ENCODE peak calls at places on chromosome 14, in four cellular contexts. One of them, this sample, is unnamed.

GRCh38 chr14:100580316-100581227 is 6.6 kb downstream of the BEGAIN start:
- DNase-seq in transverse colon: no peak
- DNase-seq in IMR-90: no peak
- DNase-seq in right lobe of liver: peak; percentile 26
- DNase-seq in this sample: peak; percentile 24

GRCh38 chr14:34539407-34540180 is at the start of gene EAPP:
- DNase-seq in transverse colon: peak; percentile 99
- DNase-seq in IMR-90: peak; percentile 97
- DNase-seq in right lobe of liver: peak; percentile 100
- DNase-seq in this sample: peak; percentile 98

GRCh38 chr14:53851394-53852056 is 105.1 kb downstream of the BMP4 start:
- DNase-seq in transverse colon: no peak
- DNase-seq in IMR-90: peak; percentile 11
- DNase-seq in right lobe of liver: no peak
- DNase-seq in this sample: no peak

GRCh38 chr14:70836946-70837345 is 27.6 kb upstream of the MAP3K9 start:
- DNase-seq in transverse colon: no peak
- DNase-seq in IMR-90: no peak
- DNase-seq in right lobe of liver: no peak
- DNase-seq in this sample: no peak

GRCh38 chr14:104228221-104228620 is 89.8 kb downstream of the KIF26A start:
- DNase-seq in transverse colon: peak; percentile 5
- DNase-seq in IMR-90: no peak
- DNase-seq in right lobe of liver: peak; percentile 51
- DNase-seq in this sample: peak; percentile 39

GRCh38 chr14:89609701-89610100 is 192.7 kb upstream of the FOXN3 start:
- DNase-seq in transverse colon: no peak
- DNase-seq in IMR-90: no peak
- DNase-seq in right lobe of liver: no peak
- DNase-seq in this sample: no peak

GRCh38 chr14:105167303-105168092 is 1.1 kb downstream of the JAG2 start:
- DNase-seq in transverse colon: peak; percentile 26
- DNase-seq in IMR-90: no peak
- DNase-seq in right lobe of liver: no peak
- DNase-seq in this sample: no peak

GRCh38 chr14:65214741-65215140 is 112.4 kb upstream of the MAX start:
- DNase-seq in transverse colon: peak; percentile 26
- DNase-seq in IMR-90: no peak
- DNase-seq in right lobe of liver: peak; percentile 60
- DNase-seq in this sample: no peak

GRCh38 chr14:93316716-93317115 is 16.1 kb downstream of the BTBD7 start:
- DNase-seq in transverse colon: no peak
- DNase-seq in IMR-90: peak; percentile 18
- DNase-seq in right lobe of liver: no peak
- DNase-seq in this sample: no peak

GRCh38 chr14:103708750-103709187 is 6.5 kb downstream of the XRCC3 start:
- DNase-seq in transverse colon: no peak
- DNase-seq in IMR-90: no peak
- DNase-seq in right lobe of liver: no peak
- DNase-seq in this sample: no peak

GRCh38 chr14:41865894-41866293 is 259.2 kb downstream of the LRFN5 start:
- DNase-seq in transverse colon: no peak
- DNase-seq in IMR-90: no peak
- DNase-seq in right lobe of liver: no peak
- DNase-seq in this sample: no peak

GRCh38 chr14:61668267-61668666 is 27.0 kb upstream of the HIF1A start:
- DNase-seq in transverse colon: peak; percentile 20
- DNase-seq in IMR-90: no peak
- DNase-seq in right lobe of liver: no peak
- DNase-seq in this sample: no peak

GRCh38 chr14:80047761-80048160 is 163.5 kb downstream of the DIO2 start:
- DNase-seq in transverse colon: no peak
- DNase-seq in IMR-90: no peak
- DNase-seq in right lobe of liver: no peak
- DNase-seq in this sample: no peak

GRCh38 chr14:102736956-102737355 is 40.3 kb upstream of the TRAF3 start:
- DNase-seq in transverse colon: no peak
- DNase-seq in IMR-90: no peak
- DNase-seq in right lobe of liver: no peak
- DNase-seq in this sample: no peak

GRCh38 chr14:81319314-81319713 is 80.8 kb downstream of the STON2 start:
- DNase-seq in transverse colon: no peak
- DNase-seq in IMR-90: no peak
- DNase-seq in right lobe of liver: no peak
- DNase-seq in this sample: no peak

GRCh38 chr14:54877015-54877702 is 25.5 kb downstream of the GCH1 start:
- DNase-seq in transverse colon: no peak
- DNase-seq in IMR-90: peak; percentile 10
- DNase-seq in right lobe of liver: no peak
- DNase-seq in this sample: no peak

GRCh38 chr14:62592877-62593276 is 452.4 kb downstream of the KCNH5 start:
- DNase-seq in transverse colon: no peak
- DNase-seq in IMR-90: peak; percentile 39
- DNase-seq in right lobe of liver: no peak
- DNase-seq in this sample: no peak

GRCh38 chr14:52402812-52403526 is 88.9 kb downstream of the PTGER2 start:
- DNase-seq in transverse colon: peak; percentile 18
- DNase-seq in IMR-90: peak; percentile 72
- DNase-seq in right lobe of liver: no peak
- DNase-seq in this sample: no peak

GRCh38 chr14:81353691-81354323 is 46.3 kb downstream of the STON2 start:
- DNase-seq in transverse colon: no peak
- DNase-seq in IMR-90: no peak
- DNase-seq in right lobe of liver: no peak
- DNase-seq in this sample: no peak

GRCh38 chr14:68977137-68977740 is 1.9 kb downstream of the ACTN1 start:
- DNase-seq in transverse colon: no peak
- DNase-seq in IMR-90: no peak
- DNase-seq in right lobe of liver: no peak
- DNase-seq in this sample: no peak

GRCh38 chr14:68978550-68978911 is 571 bp downstream of the ACTN1 start:
- DNase-seq in transverse colon: peak; percentile 66
- DNase-seq in IMR-90: no peak
- DNase-seq in right lobe of liver: peak; percentile 76
- DNase-seq in this sample: peak; percentile 69

GRCh38 chr14:68979021-68979721 is at the start of gene ACTN1:
- DNase-seq in transverse colon: peak; percentile 91
- DNase-seq in IMR-90: peak; percentile 97
- DNase-seq in right lobe of liver: peak; percentile 98
- DNase-seq in this sample: peak; percentile 87

GRCh38 chr14:68976160-68977067 is 2.7 kb downstream of the ACTN1 start:
- DNase-seq in transverse colon: peak; percentile 52
- DNase-seq in IMR-90: peak; percentile 48
- DNase-seq in right lobe of liver: no peak
- DNase-seq in this sample: no peak

DNA sequence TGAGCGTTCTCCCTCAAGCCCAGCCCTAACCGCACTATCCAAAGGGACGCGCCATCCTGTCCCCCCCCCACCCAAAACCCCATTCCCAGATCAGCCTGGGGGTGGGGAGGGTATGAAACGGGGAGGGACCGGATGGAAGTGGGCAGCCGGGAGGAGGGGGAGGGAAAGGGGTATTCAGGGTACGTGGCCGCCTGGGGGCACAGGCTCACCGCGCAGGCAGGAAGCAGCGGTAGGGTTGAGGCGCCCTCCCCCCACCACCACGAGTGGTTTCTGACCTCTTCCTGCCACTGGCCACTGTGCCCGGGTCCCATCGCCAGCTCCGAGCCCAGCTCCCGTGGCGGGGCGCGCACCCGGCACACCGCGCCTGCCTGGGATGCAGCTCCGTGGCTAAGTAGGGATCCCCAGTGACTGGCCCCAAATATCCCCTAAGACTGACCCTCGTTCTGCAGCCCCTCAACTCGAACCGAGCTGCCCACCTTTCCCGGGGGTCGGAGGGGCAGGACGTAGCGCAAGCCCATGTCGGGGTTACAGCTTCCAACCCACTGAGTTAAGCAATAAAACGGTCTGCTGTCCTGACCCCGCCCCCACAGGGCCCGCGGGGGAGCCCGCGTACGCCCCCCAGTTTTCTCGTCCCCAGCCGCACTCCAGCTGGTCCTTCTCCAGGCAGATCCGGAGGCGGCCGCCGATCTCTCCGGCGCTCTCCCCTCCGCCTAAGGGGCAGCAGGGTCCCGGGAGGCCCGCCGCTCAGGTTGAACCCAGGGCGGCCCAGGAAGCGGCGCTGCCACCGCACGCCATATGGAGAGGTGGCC is 1.2 kb downstream of the ACTN1 start:
- DNase-seq in transverse colon: peak; percentile 73
- DNase-seq in IMR-90: peak; percentile 95
- DNase-seq in right lobe of liver: peak; percentile 84
- DNase-seq in this sample: peak; percentile 74
- TF ChIP-seq POLR2A in transverse colon: peak; percentile 65
- TF ChIP-seq POLR2A in IMR-90: peak; percentile 93
- TF ChIP-seq POLR2A in right lobe of liver: peak; percentile 69
- TF ChIP-seq POLR2A in this sample: no peak

DNA sequence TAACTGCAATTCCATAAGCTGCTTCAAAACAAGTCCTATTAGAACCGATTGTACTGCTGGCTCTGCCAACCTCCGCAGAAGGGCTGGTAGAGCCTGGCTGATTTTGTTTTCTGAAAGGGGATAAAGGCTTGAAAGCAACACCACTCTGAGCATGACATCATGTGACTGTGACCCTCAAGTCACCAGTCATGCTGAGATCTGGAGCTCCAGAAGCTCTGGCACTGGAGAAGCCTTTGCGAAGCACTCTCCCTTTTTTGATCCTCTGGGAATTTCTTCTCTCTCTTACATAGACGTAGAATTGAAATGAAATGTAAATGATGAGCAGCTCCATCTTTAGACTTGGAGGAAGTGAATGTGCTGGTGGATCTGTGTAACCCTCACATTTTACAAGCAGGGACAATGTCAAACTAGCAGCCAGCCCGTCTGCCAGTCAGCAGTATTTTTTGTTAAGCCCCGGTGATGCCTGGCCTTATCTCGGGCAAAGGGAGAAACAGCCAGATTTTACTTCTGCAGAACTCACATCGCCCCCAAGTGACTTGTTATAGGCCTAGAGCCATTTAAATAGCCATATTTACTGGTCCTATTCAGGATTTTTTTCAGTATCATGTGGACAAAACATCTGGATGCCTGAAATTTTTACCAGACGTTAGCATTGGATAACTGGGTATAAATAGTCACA is 112.1 kb upstream of the NPAS3 start:
- DNase-seq in transverse colon: no peak
- DNase-seq in IMR-90: no peak
- DNase-seq in right lobe of liver: no peak
- DNase-seq in this sample: no peak
- TF ChIP-seq CTCF in transverse colon: no peak
- TF ChIP-seq CTCF in IMR-90: no peak
- TF ChIP-seq CTCF in right lobe of liver: no peak
- TF ChIP-seq CTCF in this sample: no peak

GRCh38 chr14:67418368-67419174 is 6.6 kb upstream of the PLEK2 start:
- DNase-seq in transverse colon: peak; percentile 79
- DNase-seq in IMR-90: peak; percentile 39
- DNase-seq in right lobe of liver: no peak
- DNase-seq in this sample: no peak
- TF ChIP-seq POLR2A in transverse colon: no peak
- TF ChIP-seq POLR2A in IMR-90: no peak
- TF ChIP-seq POLR2A in right lobe of liver: no peak
- TF ChIP-seq POLR2A in this sample: no peak

GRCh38 chr14:77141592-77142288 is at the start of gene ZDHHC22:
- DNase-seq in transverse colon: no peak
- DNase-seq in IMR-90: no peak
- DNase-seq in right lobe of liver: peak; percentile 55
- DNase-seq in this sample: no peak

GRCh38 chr14:77140343-77140936 is 1.2 kb downstream of the ZDHHC22 start:
- DNase-seq in transverse colon: no peak
- DNase-seq in IMR-90: no peak
- DNase-seq in right lobe of liver: no peak
- DNase-seq in this sample: no peak

GRCh38 chr14:77139022-77139421 is 2.6 kb downstream of the ZDHHC22 start:
- DNase-seq in transverse colon: no peak
- DNase-seq in IMR-90: no peak
- DNase-seq in right lobe of liver: no peak
- DNase-seq in this sample: no peak

GRCh38 chr14:77140937-77141591 is 527 bp downstream of the ZDHHC22 start:
- DNase-seq in transverse colon: no peak
- DNase-seq in IMR-90: peak; percentile 18
- DNase-seq in right lobe of liver: no peak
- DNase-seq in this sample: no peak

DNA sequence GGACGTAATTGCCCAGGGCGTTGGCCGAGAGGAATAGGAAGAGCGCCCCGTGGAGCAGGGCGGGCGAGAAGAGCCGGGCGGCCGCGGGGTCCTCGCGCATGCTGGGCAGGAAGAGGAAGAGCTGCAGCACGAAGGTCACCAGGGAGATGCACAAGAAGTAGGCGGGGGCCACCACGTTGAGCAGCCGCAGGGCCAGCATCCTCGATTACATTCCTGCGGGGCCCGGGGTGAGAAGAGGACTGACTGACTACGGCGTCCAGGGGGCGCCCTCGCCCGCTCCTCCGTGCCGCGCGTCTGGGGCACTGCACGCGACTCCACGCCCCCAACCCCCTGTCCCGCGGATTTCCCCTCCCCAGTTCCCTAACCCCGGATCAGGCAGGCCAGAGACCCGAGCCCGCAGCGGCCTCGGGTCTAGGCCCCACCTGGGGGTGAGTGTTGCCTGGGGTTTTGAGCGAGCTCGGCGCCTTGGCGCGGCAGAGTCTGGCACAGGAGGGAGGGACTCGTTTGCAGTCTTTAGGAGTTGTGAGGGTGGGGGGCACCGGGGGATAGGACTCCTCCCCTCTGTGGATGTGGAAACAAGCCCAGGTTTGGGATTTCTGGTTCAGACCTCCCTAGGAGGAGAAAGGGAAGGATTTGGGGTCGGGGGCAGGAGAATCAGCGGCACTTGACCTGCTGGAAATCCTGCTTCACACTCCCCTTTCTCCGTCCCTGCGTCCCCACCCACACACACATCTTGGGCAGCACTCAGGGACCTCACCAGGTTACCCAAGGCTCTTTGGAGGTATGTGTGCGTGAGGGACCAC is 1.9 kb downstream of the ZDHHC22 start:
- DNase-seq in transverse colon: peak; percentile 22
- DNase-seq in IMR-90: no peak
- DNase-seq in right lobe of liver: peak; percentile 58
- DNase-seq in this sample: no peak
- TF ChIP-seq CTCF in transverse colon: peak; percentile 31
- TF ChIP-seq CTCF in IMR-90: peak; percentile 40
- TF ChIP-seq CTCF in right lobe of liver: no peak
- TF ChIP-seq CTCF in this sample: peak; percentile 7